ENCODE peak calls at places on chromosomes 1 and 21, in six cellular contexts. C is A549; B is thoracic aorta; A is stimulated activated CD4-positive, alpha-beta T cell treated with anti-CD3 and anti-CD28 coated beads, Interleukin-15, amount 100 ng/mL, for 1 hour; S is globus pallidus; R is A172. D is an unnamed sample.

GRCh38 chr1:246036175-246036574 is 470.9 kb downstream of the SMYD3 start:
- DNase-seq in C (no peak), B (no peak), A (no peak), S (no peak), R (no peak), D (no peak)

GRCh38 chr1:77948841-77949424 is 29.9 kb downstream of the FUBP1 start:
- DNase-seq in C (no peak), B (no peak), A (no peak), S (no peak), R (peak; percentile 8), D (no peak)

GRCh38 chr1:198934901-198935301 is 296.1 kb downstream of the PTPRC start:
- DNase-seq in C (no peak), B (no peak), A (no peak), S (peak; percentile 43), R (peak; percentile 34), D (no peak)

GRCh38 chr1:117661027-117661426 is 55.2 kb downstream of the TENT5C start:
- DNase-seq in C (no peak), B (no peak), A (no peak), S (no peak), R (no peak), D (no peak)

GRCh38 chr1:24111998-24112380 is at the start of gene MYOM3:
- DNase-seq in C (no peak), B (no peak), A (no peak), S (no peak), R (no peak), D (no peak)

GRCh38 chr1:42330215-42330614 is 4.8 kb downstream of the FOXJ3 start:
- DNase-seq in C (no peak), B (no peak), A (no peak), S (no peak), R (no peak), D (no peak)

GRCh38 chr1:188127507-188127906 is 1298.8 kb downstream of the PLA2G4A start:
- DNase-seq in C (no peak), B (no peak), A (no peak), S (no peak), R (no peak), D (no peak)

GRCh38 chr1:218878369-218878768 is 295.3 kb upstream of the LYPLAL1 start:
- DNase-seq in C (no peak), B (no peak), A (no peak), S (no peak), R (peak; percentile 54), D (no peak)

GRCh38 chr1:175922254-175922881 is 179.0 kb upstream of the TNR start:
- DNase-seq in C (no peak), B (no peak), A (no peak), S (no peak), R (no peak), D (no peak)

GRCh38 chr1:16420719-16421118 is 16.5 kb downstream of the SPATA21 start:
- DNase-seq in C (no peak), B (no peak), A (peak; percentile 23), S (no peak), R (no peak), D (no peak)

GRCh38 chr1:212957546-212957945 is 7.2 kb downstream of the VASH2 start:
- DNase-seq in C (no peak), B (no peak), A (no peak), S (no peak), R (no peak), D (no peak)

GRCh38 chr1:156750932-156751723 is at the start of gene HDGF:
- DNase-seq in C (no peak), B (no peak), A (no peak), S (peak; percentile 51), R (no peak), D (no peak)

GRCh38 chr1:26064591-26064990 is 2.8 kb downstream of the TRIM63 start:
- DNase-seq in C (no peak), B (no peak), A (no peak), S (no peak), R (no peak), D (no peak)

GRCh38 chr21:26844258-26845065 is 747 bp downstream of the ADAMTS1 start:
- DNase-seq in C (no peak), B (no peak), A (no peak), S (peak; percentile 75), R (no peak), D (no peak)

GRCh38 chr1:236524892-236525179 is 1.1 kb downstream of the LGALS8 start:
- DNase-seq in C (no peak), B (no peak), A (no peak), S (peak; percentile 33), R (no peak), D (no peak)

GRCh38 chr1:207798847-207799246 is 47.0 kb downstream of the CD46 start:
- DNase-seq in C (no peak), B (no peak), A (no peak), S (no peak), R (no peak), D (no peak)

GRCh38 chr1:59026472-59026948 is 242.7 kb upstream of the JUN start:
- DNase-seq in C (no peak), B (no peak), A (no peak), S (no peak), R (peak; percentile 79), D (no peak)

GRCh38 chr1:20698195-20698910 is 19.5 kb downstream of the KIF17 start:
- DNase-seq in C (no peak), B (no peak), A (no peak), S (no peak), R (peak; percentile 62), D (no peak)

GRCh38 chr1:32861904-32862698 is 8.6 kb downstream of the FNDC5 start:
- DNase-seq in C (no peak), B (no peak), A (no peak), S (no peak), R (peak; percentile 29), D (no peak)

GRCh38 chr1:111332190-111332589 is 41.5 kb downstream of the CHIA start:
- DNase-seq in C (no peak), B (no peak), A (no peak), S (no peak), R (no peak), D (no peak)

GRCh38 chr1:111506561-111506960 is 3.1 kb upstream of the ADORA3 start:
- DNase-seq in C (no peak), B (no peak), A (no peak), S (no peak), R (no peak), D (no peak)

GRCh38 chr1:210376836-210377377 is 48.2 kb downstream of the HHAT start:
- DNase-seq in C (no peak), B (no peak), A (no peak), S (no peak), R (peak; percentile 77), D (no peak)

GRCh38 chr1:156608036-156608674 is 6.9 kb upstream of the GPATCH4 start:
- DNase-seq in C (peak; percentile 67), B (no peak), A (no peak), S (peak; percentile 87), R (peak; percentile 93), D (peak; percentile 54)

GRCh38 chr21:44713130-44713529 is 1.8 kb upstream of the TSPEAR start:
- DNase-seq in C (no peak), B (no peak), A (no peak), S (no peak), R (no peak), D (no peak)